ENCODE peak calls at places on chromosomes 1 and 21, in ten cellular contexts. E is HFF-Myc, P is epithelial cell of esophagus, T is MM.1S, A is endodermal cell, Y is PC-9, B is chondrocyte, U is fibroblast of the aortic adventitia, R is astrocyte of the spinal cord, C is breast epithelium. I is an unnamed sample.
A peak's percentile ranks its signal among the peaks of the same experiment; 100 is the strongest.

GRCh38 chr21:43767980-43768867 is 7.9 kb downstream of the CSTB start:
- DNase-seq in E (peak; percentile 43), P (peak; percentile 94), T (no peak), A (peak; percentile 71), Y (peak; percentile 84), B (no peak), U (peak; percentile 86), R (peak; percentile 79), C (no peak), I (peak; percentile 93)

GRCh38 chr1:31605908-31606427 is 11.5 kb upstream of the HCRTR1 start:
- DNase-seq in E (no peak), P (peak; percentile 67), T (peak; percentile 74), A (no peak), Y (no peak), B (no peak), U (peak; percentile 73), R (peak; percentile 45), C (peak; percentile 15), I (peak; percentile 92)

GRCh38 chr1:228898582-228898992 is 163.3 kb downstream of the RHOU start:
- DNase-seq in E (no peak), P (no peak), T (no peak), A (no peak), Y (no peak), B (no peak), U (no peak), R (no peak), C (no peak), I (no peak)

GRCh38 chr1:210092366-210092765 is 140.2 kb upstream of the SERTAD4 start:
- DNase-seq in E (no peak), P (no peak), T (no peak), A (no peak), Y (no peak), B (no peak), U (no peak), R (no peak), C (no peak), I (no peak)

GRCh38 chr1:99650773-99651437 is 5.0 kb downstream of the PALMD start:
- DNase-seq in E (no peak), P (peak; percentile 79), T (no peak), A (no peak), Y (no peak), B (no peak), U (peak; percentile 47), R (no peak), C (no peak), I (no peak)

GRCh38 chr1:38781872-38782617 is 77.5 kb downstream of the RRAGC start:
- DNase-seq in E (no peak), P (no peak), T (no peak), A (no peak), Y (no peak), B (no peak), U (no peak), R (no peak), C (no peak), I (no peak)

GRCh38 chr21:32735524-32735923 is 7.7 kb upstream of the SYNJ1 start:
- DNase-seq in E (no peak), P (no peak), T (no peak), A (no peak), Y (no peak), B (no peak), U (no peak), R (no peak), C (no peak), I (no peak)

GRCh38 chr1:157035121-157035520 is 10.4 kb downstream of the ARHGEF11 start:
- DNase-seq in E (no peak), P (no peak), T (no peak), A (no peak), Y (no peak), B (no peak), U (no peak), R (no peak), C (no peak), I (no peak)

GRCh38 chr1:219792337-219793021 is 135.9 kb downstream of the SLC30A10 start:
- DNase-seq in E (peak; percentile 98), P (peak; percentile 22), T (no peak), A (no peak), Y (no peak), B (no peak), U (peak; percentile 92), R (peak; percentile 87), C (no peak), I (peak; percentile 96)

GRCh38 chr1:8381618-8382017 is 63.7 kb downstream of the SLC45A1 start:
- DNase-seq in E (no peak), P (peak; percentile 78), T (no peak), A (no peak), Y (no peak), B (no peak), U (peak; percentile 82), R (no peak), C (no peak), I (peak; percentile 76)

GRCh38 chr1:180571060-180571831 is 12.5 kb downstream of the OVAAL start:
- DNase-seq in E (no peak), P (peak; percentile 74), T (no peak), A (no peak), Y (no peak), B (no peak), U (peak; percentile 53), R (peak; percentile 23), C (no peak), I (no peak)

GRCh38 chr1:21278208-21278861 is 11.9 kb downstream of the ECE1 start:
- DNase-seq in E (no peak), P (no peak), T (no peak), A (no peak), Y (no peak), B (no peak), U (peak; percentile 44), R (no peak), C (no peak), I (peak; percentile 62)

GRCh38 chr1:31689821-31690220 is 14.0 kb downstream of the COL16A1 start:
- DNase-seq in E (peak; percentile 88), P (peak; percentile 97), T (no peak), A (no peak), Y (peak; percentile 80), B (no peak), U (peak; percentile 93), R (peak; percentile 95), C (no peak), I (peak; percentile 95)

GRCh38 chr21:15752763-15753407 is 23.1 kb downstream of the USP25 start:
- DNase-seq in E (no peak), P (peak; percentile 68), T (no peak), A (peak; percentile 95), Y (no peak), B (no peak), U (no peak), R (no peak), C (no peak), I (no peak)

GRCh38 chr1:151756291-151756690 is 7.0 kb downstream of the MRPL9 start:
- DNase-seq in E (no peak), P (peak; percentile 57), T (no peak), A (no peak), Y (no peak), B (no peak), U (peak; percentile 36), R (peak; percentile 3), C (no peak), I (peak; percentile 46)

GRCh38 chr1:12487520-12487919 is 130.5 kb downstream of the DHRS3 start:
- DNase-seq in E (no peak), P (no peak), T (no peak), A (no peak), Y (no peak), B (no peak), U (no peak), R (no peak), C (no peak), I (no peak)

GRCh38 chr1:42957880-42958487 is 684 bp downstream of the SLC2A1 start:
- DNase-seq in E (no peak), P (no peak), T (peak; percentile 73), A (peak; percentile 78), Y (peak; percentile 73), B (no peak), U (peak; percentile 34), R (no peak), C (peak; percentile 56), I (peak; percentile 35)

GRCh38 chr1:244768804-244769203 is 66.7 kb upstream of the COX20 start:
- DNase-seq in E (no peak), P (no peak), T (no peak), A (peak; percentile 50), Y (no peak), B (no peak), U (no peak), R (no peak), C (no peak), I (no peak)

GRCh38 chr1:19372136-19372514 is 60.0 kb downstream of the SLC66A1 start:
- DNase-seq in E (no peak), P (no peak), T (no peak), A (no peak), Y (no peak), B (no peak), U (no peak), R (no peak), C (no peak), I (peak; percentile 36)

DNA sequence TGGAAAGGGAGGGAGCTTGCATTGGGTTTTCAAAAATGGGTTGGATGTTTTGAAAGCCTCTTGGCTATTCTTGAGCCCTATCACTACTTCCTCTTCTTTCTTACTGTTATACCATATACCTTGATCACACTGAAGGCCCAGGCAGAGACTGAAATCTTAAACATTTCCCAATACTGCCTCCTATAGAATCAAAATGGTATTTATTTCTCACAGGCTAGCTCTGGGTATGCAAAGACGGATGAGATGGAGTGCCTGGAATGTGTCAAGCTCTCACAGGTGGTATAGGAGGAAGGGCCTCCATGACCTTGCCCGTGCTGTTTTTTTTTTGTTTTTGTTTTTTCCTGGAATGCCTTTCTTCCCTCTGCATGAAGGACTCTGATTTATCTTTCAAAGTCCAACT is 268.4 kb upstream of the USP24 start:
- DNase-seq in E (no peak), P (no peak), T (no peak), A (no peak), Y (no peak), B (no peak), U (no peak), R (no peak), C (no peak), I (no peak)
- TF ChIP-seq CTCF in E (no peak), P (no peak), T (no peak), A (peak; percentile 68), Y (no peak), B (no peak), U (peak; percentile 1), R (no peak), C (no peak), I (peak; percentile 9)

GRCh38 chr1:30191154-30191702 is 532.2 kb downstream of the MATN1 start:
- DNase-seq in E (peak; percentile 78), P (peak; percentile 1), T (no peak), A (peak; percentile 73), Y (no peak), B (no peak), U (peak; percentile 78), R (peak; percentile 0), C (no peak), I (peak; percentile 92)
- TF ChIP-seq CTCF in E (no peak), P (no peak), T (no peak), A (no peak), Y (no peak), B (no peak), U (no peak), R (no peak), C (no peak), I (no peak)

GRCh38 chr1:234409328-234409727 is 36.1 kb downstream of the COA6 start:
- DNase-seq in E (no peak), P (no peak), T (no peak), A (no peak), Y (no peak), B (no peak), U (no peak), R (no peak), C (no peak), I (no peak)
- TF ChIP-seq CTCF in E (no peak), P (peak; percentile 20), T (no peak), A (peak; percentile 53), Y (peak; percentile 29), B (peak; percentile 33), U (no peak), R (peak; percentile 5), C (no peak), I (peak; percentile 12)

GRCh38 chr1:44375547-44375946 is 20.5 kb upstream of the ERI3 start:
- DNase-seq in E (no peak), P (no peak), T (no peak), A (no peak), Y (no peak), B (no peak), U (no peak), R (no peak), C (no peak), I (no peak)
- TF ChIP-seq CTCF in E (no peak), P (no peak), T (no peak), A (no peak), Y (no peak), B (no peak), U (no peak), R (no peak), C (no peak), I (no peak)

I was measured in fibroblast of mammary gland.